ENCODE peak calls at places on chromosomes 4 and X, in seven cellular contexts. C is heart right ventricle, D is adipocyte, X is NT2/D1, N is MM.1S, A is tibial nerve, F is suprapubic skin. H is an unnamed sample.

GRCh38 chrX:8204169-8204935 is 33.3 kb upstream of the VCX2 start:
- DNase-seq in C (no peak), D (no peak), X (no peak), N (no peak), A (no peak), F (no peak), H (no peak)

GRCh38 chrX:69531031-69531755 is 27.1 kb downstream of the NALF2 start:
- DNase-seq in C (no peak), D (no peak), X (no peak), N (no peak), A (no peak), F (no peak), H (no peak)

GRCh38 chr4:153152453-153153338 is 51.5 kb upstream of the TRIM2 start:
- DNase-seq in C (peak; percentile 30), D (peak; percentile 60), X (no peak), N (peak; percentile 31), A (peak; percentile 16), F (no peak), H (no peak)

GRCh38 chrX:2705036-2705435 is 13.9 kb downstream of the CD99 start:
- DNase-seq in C (no peak), D (no peak), X (no peak), N (no peak), A (no peak), F (no peak), H (no peak)

GRCh38 chr4:100494166-100494565 is 23.7 kb downstream of the EMCN start:
- DNase-seq in C (no peak), D (peak; percentile 76), X (no peak), N (no peak), A (no peak), F (no peak), H (no peak)

GRCh38 chr4:66899422-66900065 is 645.8 kb downstream of the CENPC start:
- DNase-seq in C (no peak), D (no peak), X (no peak), N (no peak), A (no peak), F (no peak), H (no peak)

GRCh38 chr4:46390353-46391058 is 578 bp upstream of the GABRA2 start:
- DNase-seq in C (no peak), D (no peak), X (no peak), N (no peak), A (no peak), F (no peak), H (no peak)

GRCh38 chr4:3785292-3785565 is 19.0 kb downstream of the ADRA2C start:
- DNase-seq in C (no peak), D (no peak), X (no peak), N (no peak), A (no peak), F (no peak), H (no peak)

GRCh38 chr4:4866124-4866832 is 6.8 kb downstream of the MSX1 start:
- DNase-seq in C (no peak), D (no peak), X (no peak), N (no peak), A (no peak), F (no peak), H (no peak)

GRCh38 chrX:71998836-71999509 is 88.3 kb downstream of the NHSL2 start:
- DNase-seq in C (no peak), D (peak; percentile 71), X (no peak), N (peak; percentile 52), A (no peak), F (no peak), H (no peak)

GRCh38 chrX:1453951-1454785 is 1.5 kb upstream of the ASMTL start:
- DNase-seq in C (peak; percentile 91), D (peak; percentile 94), X (peak; percentile 69), N (peak; percentile 81), A (peak; percentile 78), F (peak; percentile 92), H (peak; percentile 87)
- H3K4me1 ChIP-seq in C (peaks cover 18% of the 10 kb centered on the region), D (peaks cover 8% of the 10 kb centered on the region), X (peaks cover 2% of the 10 kb centered on the region), N (peaks cover 9% of the 10 kb centered on the region), A (peaks cover 30% of the 10 kb centered on the region), F (peaks cover 26% of the 10 kb centered on the region), H (peaks cover 18% of the 10 kb centered on the region)

GRCh38 chr4:121061215-121061614 is 11.1 kb downstream of the NDNF start:
- DNase-seq in C (no peak), D (no peak), X (no peak), N (no peak), A (no peak), F (no peak), H (no peak)

GRCh38 chr4:121061861-121062260 is 10.5 kb downstream of the NDNF start:
- DNase-seq in C (no peak), D (no peak), X (no peak), N (no peak), A (no peak), F (no peak), H (no peak)

GRCh38 chr4:121054373-121054772 is 18.0 kb downstream of the NDNF start:
- DNase-seq in C (no peak), D (no peak), X (no peak), N (no peak), A (no peak), F (no peak), H (no peak)

GRCh38 chr4:121053601-121054143 is 18.7 kb downstream of the NDNF start:
- DNase-seq in C (peak; percentile 38), D (peak; percentile 34), X (no peak), N (peak; percentile 47), A (no peak), F (no peak), H (no peak)

DNA sequence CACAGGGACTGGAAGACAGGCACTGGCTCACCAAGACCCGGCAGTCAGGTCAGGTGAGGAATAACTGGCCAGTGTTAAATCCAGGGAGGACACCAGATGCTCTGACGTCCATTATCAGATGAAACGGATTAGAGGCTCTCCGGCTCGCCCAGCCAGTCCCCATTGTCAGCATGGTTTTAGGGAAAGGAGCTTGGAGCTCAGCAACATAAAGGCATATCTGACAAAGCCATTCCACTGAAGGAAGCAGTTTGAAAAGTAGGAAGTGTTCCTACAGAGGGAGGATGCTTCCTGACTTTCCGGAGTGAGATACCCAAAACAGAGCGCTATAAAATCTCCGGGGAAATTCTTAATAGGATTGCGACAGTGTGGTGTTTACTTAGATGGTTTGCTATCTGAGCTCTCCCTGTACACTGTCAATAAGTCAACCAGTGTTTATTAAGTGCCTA is 14.8 kb downstream of the NDNF start:
- DNase-seq in C (no peak), D (no peak), X (no peak), N (no peak), A (no peak), F (no peak), H (no peak)
- H3K4me1 ChIP-seq in C (peaks cover 64% of the 10 kb centered on the region), D (peaks cover under 1% of the 10 kb centered on the region), X (no peaks in the 10 kb centered on the region), N (peaks cover 14% of the 10 kb centered on the region), A (no peaks in the 10 kb centered on the region), F (no peaks in the 10 kb centered on the region), H (no peaks in the 10 kb centered on the region)

DNA sequence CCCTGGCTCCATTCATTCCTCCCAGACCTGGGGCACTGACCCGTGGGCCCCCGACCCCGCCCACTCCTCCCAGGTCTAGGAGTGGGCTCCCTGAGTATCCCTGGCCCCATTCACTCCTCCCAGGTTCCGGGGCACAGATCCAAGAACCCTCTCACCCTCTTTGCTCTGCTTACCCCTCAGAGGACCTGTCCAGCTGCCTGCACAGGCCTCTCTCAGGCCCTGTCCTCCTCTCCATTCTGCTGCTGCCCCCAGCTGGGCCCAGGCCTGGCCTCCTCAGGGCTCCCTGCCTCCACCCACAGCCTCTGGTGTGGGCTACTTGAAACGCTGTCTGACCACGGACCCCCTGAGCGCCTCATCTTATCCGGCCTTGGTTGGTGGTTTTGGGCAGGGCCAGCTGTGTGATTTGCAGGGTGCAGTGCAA is 217.7 kb upstream of the PSAPL1 start:
- DNase-seq in C (no peak), D (no peak), X (no peak), N (no peak), A (no peak), F (no peak), H (no peak)
- H3K4me1 ChIP-seq in C (no peaks in the 10 kb centered on the region), D (peaks cover 13% of the 10 kb centered on the region), X (peaks cover 59% of the 10 kb centered on the region), N (no peaks in the 10 kb centered on the region), A (peaks cover 87% of the 10 kb centered on the region), F (peaks cover 26% of the 10 kb centered on the region), H (no peaks in the 10 kb centered on the region)

GRCh38 chr4:102815981-102816380 is 11.4 kb downstream of the UBE2D3 start:
- DNase-seq in C (no peak), D (peak; percentile 59), X (no peak), N (no peak), A (no peak), F (no peak), H (no peak)

GRCh38 chr4:102817613-102818268 is 9.6 kb downstream of the UBE2D3 start:
- DNase-seq in C (no peak), D (no peak), X (no peak), N (no peak), A (no peak), F (no peak), H (no peak)

GRCh38 chr4:102819588-102820365 is 7.6 kb downstream of the UBE2D3 start:
- DNase-seq in C (no peak), D (no peak), X (no peak), N (no peak), A (no peak), F (no peak), H (no peak)

DNA sequence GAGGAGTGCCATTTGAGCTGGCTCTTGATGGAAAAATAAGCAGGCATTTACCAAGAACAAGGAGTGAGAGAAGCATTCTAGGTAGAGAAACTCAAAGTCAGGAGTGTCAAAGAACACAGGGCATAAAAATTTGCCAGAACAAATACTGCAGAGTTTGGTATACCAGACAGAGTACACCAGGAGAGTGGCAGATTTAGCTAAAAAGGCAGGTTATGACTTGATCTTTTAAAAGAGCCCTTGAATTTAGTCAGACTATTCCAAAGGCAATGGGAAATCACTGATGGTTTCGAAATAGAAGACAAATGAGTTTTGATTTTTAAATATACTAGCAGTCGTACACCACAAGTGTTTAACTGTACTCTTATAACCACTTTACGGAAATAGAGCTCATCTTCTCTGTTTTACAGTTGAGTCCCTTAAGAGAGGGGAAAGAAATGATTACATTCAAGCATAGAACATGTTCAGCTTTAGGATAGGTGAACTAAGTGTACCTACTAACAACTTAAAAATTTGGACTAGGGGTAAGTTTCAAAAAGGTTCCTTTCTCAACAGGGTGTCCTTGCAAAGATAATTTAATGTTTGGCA is 10.2 kb downstream of the UBE2D3 start:
- DNase-seq in C (no peak), D (no peak), X (no peak), N (no peak), A (no peak), F (no peak), H (no peak)
- H3K4me1 ChIP-seq in C (peaks cover 100% of the 10 kb centered on the region), D (peaks cover 82% of the 10 kb centered on the region), X (no peaks in the 10 kb centered on the region), N (peaks cover 18% of the 10 kb centered on the region), A (peaks cover 98% of the 10 kb centered on the region), F (peaks cover 90% of the 10 kb centered on the region), H (no peaks in the 10 kb centered on the region)

GRCh38 chr4:53913098-53913497 is 151.3 kb downstream of the CHIC2 start:
- DNase-seq in C (no peak), D (no peak), X (no peak), N (no peak), A (no peak), F (no peak), H (no peak)
- H3K4me1 ChIP-seq in C (peaks cover 13% of the 10 kb centered on the region), D (peaks cover 36% of the 10 kb centered on the region), X (no peaks in the 10 kb centered on the region), N (no peaks in the 10 kb centered on the region), A (peaks cover 13% of the 10 kb centered on the region), F (peaks cover 18% of the 10 kb centered on the region), H (no peaks in the 10 kb centered on the region)

GRCh38 chrX:45592067-45592466 is 391.4 kb upstream of the DIPK2B start:
- DNase-seq in C (no peak), D (no peak), X (no peak), N (no peak), A (no peak), F (no peak), H (no peak)

GRCh38 chrX:45596190-45596808 is 395.6 kb upstream of the DIPK2B start:
- DNase-seq in C (no peak), D (no peak), X (no peak), N (no peak), A (no peak), F (no peak), H (no peak)

GRCh38 chrX:45591650-45592049 is 391.0 kb upstream of the DIPK2B start:
- DNase-seq in C (no peak), D (no peak), X (no peak), N (no peak), A (no peak), F (no peak), H (no peak)
- H3K4me1 ChIP-seq in C (no peaks in the 10 kb centered on the region), D (no peaks in the 10 kb centered on the region), X (no peaks in the 10 kb centered on the region), N (no peaks in the 10 kb centered on the region), A (no peaks in the 10 kb centered on the region), F (no peaks in the 10 kb centered on the region), H (no peaks in the 10 kb centered on the region)

H was measured in right atrium auricular region.